ENCODE peak calls at places on chromosome 18, in five cellular contexts. W is naive thymus-derived CD8-positive, alpha-beta T cell; B is HS-5; F is MG63; Z is activated T-helper 1 cell treated with Interleukin-2 at 50 U/mL for 16 hours. A is an unnamed sample.

GRCh38 chr18:57698571-57699276 is 77.1 kb upstream of the NARS1 start:
- DNase-seq in W (no peak), B (no peak), F (no peak), Z (no peak), A (no peak)

GRCh38 chr18:56662502-56662901 is 11.3 kb downstream of the WDR7 start:
- DNase-seq in W (no peak), B (no peak), F (no peak), Z (no peak), A (no peak)

GRCh38 chr18:10420561-10421352 is 33.7 kb upstream of the APCDD1 start:
- DNase-seq in B (peak), F (peak), Z (no peak), W (no peak), A (no peak)

GRCh38 chr18:39558658-39559057 is 1993.1 kb upstream of the CELF4 start:
- DNase-seq in B (no peak), F (no peak), W (no peak), Z (no peak), A (no peak)

GRCh38 chr18:3186678-3187658 is 32.8 kb downstream of the MYOM1 start:
- DNase-seq in Z (no peak), B (no peak), F (no peak), W (no peak), A (no peak)

GRCh38 chr18:27143580-27144287 is 41.4 kb downstream of the CHST9 start:
- DNase-seq in Z (no peak), B (no peak), W (no peak), F (peak), A (no peak)

GRCh38 chr18:55779711-55780590 is 192.0 kb upstream of the TCF4 start:
- DNase-seq in F (peak), B (no peak), W (no peak), Z (no peak), A (no peak)

GRCh38 chr18:36783792-36784191 is 45.0 kb downstream of the TPGS2 start:
- DNase-seq in Z (no peak), W (no peak), B (no peak), F (no peak), A (no peak)